ENCODE peak calls at places on chromosomes 13 and 19, in eight cellular contexts. P is brain microvascular endothelial cell, Y is fibroblast of pulmonary artery, G is HFF-Myc, A is heart left ventricle, F is Peyer's patch, L is Caco-2, I is heart right ventricle. M is an unnamed sample.

GRCh38 chr19:4976412-4977298 is 7.7 kb downstream of the KDM4B start:
- DNase-seq in P (no peak), Y (peak), G (peak), A (peak), F (peak), L (no peak), I (peak), M (no peak)

GRCh38 chr13:113818700-113819295 is 45.1 kb downstream of the GAS6 start:
- DNase-seq in P (no peak), Y (no peak), G (no peak), A (no peak), F (no peak), L (no peak), I (no peak), M (no peak)

GRCh38 chr13:79662882-79663281 is 181.9 kb downstream of the NDFIP2 start:
- DNase-seq in P (no peak), Y (no peak), G (no peak), A (no peak), F (no peak), L (no peak), I (peak), M (no peak)

GRCh38 chr19:6580313-6580712 is 10.6 kb downstream of the CD70 start:
- DNase-seq in P (no peak), Y (peak), G (peak), A (no peak), F (no peak), L (no peak), I (no peak), M (no peak)

GRCh38 chr13:91245283-91245682 is 102.2 kb upstream of the MIR17HG start:
- DNase-seq in P (no peak), Y (no peak), G (no peak), A (no peak), F (no peak), L (no peak), I (no peak), M (no peak)

GRCh38 chr19:14507704-14508246 is 10.4 kb downstream of the DNAJB1 start:
- DNase-seq in P (peak), Y (peak), G (no peak), A (no peak), F (no peak), L (peak), I (no peak), M (no peak)

GRCh38 chr13:20714563-20715339 is 11.3 kb downstream of the IL17D start:
- DNase-seq in P (peak), Y (peak), G (no peak), A (peak), F (no peak), L (no peak), I (peak), M (no peak)

GRCh38 chr19:44747739-44748425 is 626 bp upstream of the BCL3 start:
- DNase-seq in P (no peak), Y (peak), G (no peak), A (peak), F (no peak), L (peak), I (peak), M (peak)

GRCh38 chr19:9528757-9529336 is 9.6 kb downstream of the ZNF426 start:
- DNase-seq in P (no peak), Y (peak), G (no peak), A (no peak), F (no peak), L (no peak), I (no peak), M (no peak)

GRCh38 chr13:110965038-110965754 is 50.3 kb upstream of the ANKRD10 start:
- DNase-seq in P (peak), Y (peak), G (peak), A (no peak), F (no peak), L (no peak), I (no peak), M (no peak)

GRCh38 chr13:45374917-45375316 is 33.9 kb upstream of the TPT1 start:
- DNase-seq in P (peak), Y (no peak), G (no peak), A (no peak), F (no peak), L (no peak), I (no peak), M (no peak)

GRCh38 chr13:50512602-50513527 is 330.6 kb downstream of the DLEU7 start:
- DNase-seq in P (peak), Y (peak), G (no peak), A (peak), F (peak), L (no peak), I (peak), M (no peak)

GRCh38 chr13:100565291-100565690 is 23.3 kb downstream of the GGACT start:
- DNase-seq in P (no peak), Y (no peak), G (no peak), A (no peak), F (no peak), L (no peak), I (no peak), M (no peak)

GRCh38 chr19:15945301-15945700 is 3.5 kb upstream of the OR10H4 start:
- DNase-seq in P (no peak), Y (no peak), G (no peak), A (no peak), F (no peak), L (no peak), I (no peak), M (no peak)

GRCh38 chr13:20177049-20177831 is 15.5 kb downstream of the GJB2 start:
- DNase-seq in P (no peak), Y (no peak), G (no peak), A (no peak), F (no peak), L (no peak), I (no peak), M (no peak)

GRCh38 chr19:6734096-6734696 is 3.2 kb downstream of the GPR108 start:
- DNase-seq in P (no peak), Y (no peak), G (no peak), A (no peak), F (no peak), L (no peak), I (no peak), M (no peak)

GRCh38 chr13:35712907-35713685 is 236.6 kb upstream of the MAB21L1 start:
- DNase-seq in P (peak), Y (peak), G (peak), A (no peak), F (no peak), L (no peak), I (no peak), M (no peak)

GRCh38 chr13:25881136-25881926 is 170.5 kb downstream of the SHISA2 start:
- DNase-seq in P (no peak), Y (no peak), G (no peak), A (no peak), F (no peak), L (no peak), I (no peak), M (no peak)

GRCh38 chr19:6663236-6664187 is 6.4 kb downstream of the TNFSF14 start:
- DNase-seq in P (no peak), Y (no peak), G (no peak), A (no peak), F (no peak), L (no peak), I (no peak), M (no peak)

GRCh38 chr13:34201050-34201913 is 383.3 kb downstream of the RFC3 start:
- DNase-seq in P (peak), Y (peak), G (no peak), A (peak), F (no peak), L (no peak), I (no peak), M (no peak)

GRCh38 chr19:2771786-2772674 is 11.0 kb downstream of the SGTA start:
- DNase-seq in P (no peak), Y (no peak), G (no peak), A (no peak), F (no peak), L (no peak), I (no peak), M (no peak)

GRCh38 chr13:103852036-103852435 is 785.8 kb upstream of the SLC10A2 start:
- DNase-seq in P (no peak), Y (no peak), G (no peak), A (no peak), F (no peak), L (no peak), I (no peak), M (no peak)

GRCh38 chr13:100382787-100383186 is 205.8 kb downstream of the GGACT start:
- DNase-seq in P (no peak), Y (peak), G (no peak), A (no peak), F (no peak), L (no peak), I (no peak), M (no peak)

GRCh38 chr19:49119411-49120324 is at the start of gene PPFIA3:
- DNase-seq in P (peak), Y (peak), G (no peak), A (peak), F (no peak), L (peak), I (peak), M (peak)

GRCh38 chr13:48843630-48844380 is 131.9 kb upstream of the FNDC3A start:
- DNase-seq in P (no peak), Y (no peak), G (no peak), A (no peak), F (no peak), L (no peak), I (no peak), M (no peak)

GRCh38 chr13:107301724-107302374 is 733.9 kb upstream of the ARGLU1 start:
- DNase-seq in P (no peak), Y (peak), G (no peak), A (no peak), F (no peak), L (no peak), I (no peak), M (no peak)

GRCh38 chr19:33203529-33203928 is 9.4 kb downstream of the LRP3 start:
- DNase-seq in P (no peak), Y (no peak), G (no peak), A (no peak), F (no peak), L (no peak), I (no peak), M (no peak)

GRCh38 chr13:99956473-99957349 is 14.9 kb downstream of the ZIC5 start:
- DNase-seq in P (no peak), Y (no peak), G (no peak), A (no peak), F (no peak), L (no peak), I (no peak), M (no peak)

GRCh38 chr19:33171222-33171795 is 22.8 kb upstream of the LRP3 start:
- DNase-seq in P (no peak), Y (no peak), G (no peak), A (no peak), F (no peak), L (no peak), I (no peak), M (no peak)

GRCh38 chr19:40467007-40467565 is 285 bp downstream of the SPTBN4 start:
- DNase-seq in P (no peak), Y (no peak), G (no peak), A (no peak), F (no peak), L (no peak), I (peak), M (no peak)

GRCh38 chr19:56144396-56144795 is 3.3 kb downstream of the ZNF444 start:
- DNase-seq in P (no peak), Y (no peak), G (no peak), A (no peak), F (no peak), L (no peak), I (no peak), M (no peak)

GRCh38 chr13:71285700-71286099 is 581.3 kb downstream of the DACH1 start:
- DNase-seq in P (no peak), Y (peak), G (no peak), A (no peak), F (no peak), L (no peak), I (no peak), M (no peak)

GRCh38 chr19:10812902-10813404 is 23.1 kb downstream of the TMED1 start:
- DNase-seq in P (peak), Y (peak), G (peak), A (no peak), F (no peak), L (no peak), I (no peak), M (no peak)
- TF ChIP-seq CTCF in P (peak), Y (no peak), G (no peak), A (no peak), F (no peak), L (no peak), I (no peak), M (no peak)

GRCh38 chr19:13195678-13196077 is 45.5 kb downstream of the IER2 start:
- DNase-seq in P (no peak), Y (no peak), G (no peak), A (no peak), F (peak), L (peak), I (no peak), M (no peak)
- TF ChIP-seq CTCF in P (peak), Y (no peak), G (no peak), A (no peak), F (peak), L (peak), I (peak), M (no peak)

GRCh38 chr13:108508263-108508662 is 121.1 kb upstream of the MYO16 start:
- DNase-seq in P (peak), Y (peak), G (no peak), A (no peak), F (no peak), L (no peak), I (no peak), M (no peak)
- TF ChIP-seq CTCF in P (peak), Y (peak), G (peak), A (peak), F (peak), L (peak), I (peak), M (no peak)

GRCh38 chr13:60267498-60268202 is 103.9 kb upstream of the DIAPH3 start:
- DNase-seq in P (no peak), Y (peak), G (no peak), A (no peak), F (peak), L (peak), I (no peak), M (no peak)
- TF ChIP-seq CTCF in P (no peak), Y (no peak), G (no peak), A (no peak), F (no peak), L (no peak), I (no peak), M (no peak)

DNA sequence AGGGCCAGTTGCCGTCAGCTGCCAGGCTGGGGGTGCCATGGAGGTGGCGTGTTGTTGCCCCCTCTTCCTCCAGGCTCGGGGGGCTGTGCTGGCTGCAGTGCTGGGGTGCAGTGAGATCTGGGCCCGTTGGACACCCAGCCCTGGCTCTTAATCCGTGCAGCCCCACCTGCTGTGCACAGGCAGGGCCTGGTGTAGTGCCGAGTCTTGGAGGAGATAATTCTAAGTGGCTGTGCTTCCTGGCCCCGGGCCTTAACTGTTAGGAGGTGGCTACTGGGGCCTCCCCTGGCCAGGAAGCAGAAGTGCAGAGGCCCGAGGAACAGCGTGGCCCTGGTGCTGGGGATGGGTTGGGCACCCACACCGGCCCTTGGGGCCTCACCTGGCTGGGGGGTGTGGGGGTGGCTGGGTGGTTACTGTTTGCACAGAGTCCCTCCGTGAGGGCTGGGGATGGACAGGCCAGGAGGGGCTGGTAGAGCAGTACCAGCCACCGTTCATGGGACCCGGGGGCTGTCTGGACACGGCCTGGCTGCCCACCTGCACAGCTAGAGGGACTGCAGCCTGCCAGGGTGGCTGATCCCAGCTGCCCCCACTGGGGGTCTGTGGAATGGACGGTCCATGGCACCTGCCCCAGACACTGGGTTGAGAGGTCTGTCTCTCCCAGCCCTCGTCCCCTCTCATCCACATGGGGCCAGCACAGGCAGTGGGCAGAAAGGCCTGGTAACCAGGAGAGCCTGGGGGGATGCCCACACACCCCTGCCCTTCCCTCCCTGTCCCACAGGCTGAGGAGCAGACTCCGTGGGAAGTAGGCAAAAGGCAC is 3.3 kb downstream of the GPX4 start:
- DNase-seq in P (no peak), Y (peak), G (no peak), A (no peak), F (no peak), L (peak), I (no peak), M (no peak)
- TF ChIP-seq CTCF in P (peak), Y (peak), G (no peak), A (no peak), F (peak), L (no peak), I (peak), M (no peak)

GRCh38 chr13:52026246-52026626 is 1.7 kb downstream of the UTP14C start:
- DNase-seq in P (no peak), Y (no peak), G (no peak), A (no peak), F (no peak), L (no peak), I (no peak), M (no peak)
- TF ChIP-seq CTCF in P (no peak), Y (no peak), G (no peak), A (no peak), F (no peak), L (no peak), I (no peak), M (no peak)

GRCh38 chr13:74017301-74018092 is 116.7 kb downstream of the KLF12 start:
- DNase-seq in P (no peak), Y (no peak), G (no peak), A (no peak), F (no peak), L (no peak), I (no peak), M (no peak)

GRCh38 chr13:74009100-74009668 is 125.0 kb downstream of the KLF12 start:
- DNase-seq in P (no peak), Y (no peak), G (no peak), A (no peak), F (no peak), L (no peak), I (no peak), M (no peak)

DNA sequence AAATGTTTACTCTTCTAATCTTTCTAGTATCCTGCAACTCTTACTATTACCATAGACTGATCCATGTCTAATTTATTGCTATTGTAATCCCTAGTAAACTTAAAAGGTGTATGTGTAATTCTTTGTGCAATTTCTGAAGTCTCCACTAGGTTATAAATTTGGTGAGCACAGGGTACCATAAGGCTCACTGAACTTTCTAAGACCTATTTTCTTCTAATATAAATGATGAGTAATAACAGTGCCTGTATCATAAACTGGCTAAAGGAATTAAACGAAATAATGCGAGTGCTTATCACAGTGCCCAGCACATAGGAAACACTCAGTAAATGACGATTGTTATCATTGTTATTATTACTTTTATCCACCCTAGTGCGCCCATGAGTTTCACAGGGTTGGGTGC is 119.1 kb downstream of the KLF12 start:
- DNase-seq in P (no peak), Y (peak), G (no peak), A (no peak), F (no peak), L (no peak), I (no peak), M (no peak)
- TF ChIP-seq CTCF in P (no peak), Y (peak), G (no peak), A (no peak), F (no peak), L (peak), I (no peak), M (peak)

M was measured in mesothelial cell of epicardium.